ENCODE peak calls at places on chromosomes 3 and 15, in six cellular contexts. F is MM.1S, H is Karpas-422, B is aorta, O is neuronal stem cell, W is EL. D is an unnamed sample.

GRCh38 chr15:67085818-67086649 is 20.6 kb downstream of the SMAD3 start:
- DNase-seq in F (peak), H (no peak), B (peak), O (no peak), W (peak), D (peak)

GRCh38 chr3:165669502-165669901 is 167.7 kb downstream of the BCHE start:
- DNase-seq in F (no peak), H (no peak), B (no peak), O (no peak), W (peak), D (no peak)

GRCh38 chr15:25416693-25417092 is 22.1 kb downstream of the UBE3A start:
- DNase-seq in F (peak), H (no peak), B (no peak), O (peak), W (no peak), D (no peak)

GRCh38 chr3:180246688-180247195 is 210.0 kb upstream of the PEX5L start:
- DNase-seq in F (no peak), H (no peak), B (no peak), O (no peak), W (no peak), D (no peak)

GRCh38 chr15:43878466-43878865 is 51.7 kb downstream of the WDR76 start:
- DNase-seq in F (no peak), H (no peak), B (no peak), O (no peak), W (no peak), D (no peak)

GRCh38 chr3:61990618-61991017 is 382.7 kb downstream of the FEZF2 start:
- DNase-seq in F (no peak), H (no peak), B (no peak), O (peak), W (no peak), D (no peak)

GRCh38 chr3:53859178-53859577 is 12.8 kb downstream of the IL17RB start:
- DNase-seq in F (no peak), H (no peak), B (no peak), O (no peak), W (no peak), D (no peak)

GRCh38 chr3:132254076-132254755 is 63.0 kb upstream of the ACP3 start:
- DNase-seq in F (no peak), H (no peak), B (no peak), O (no peak), W (no peak), D (no peak)

GRCh38 chr3:133868166-133868565 is 27.5 kb downstream of the RAB6B start:
- DNase-seq in F (no peak), H (no peak), B (peak), O (no peak), W (no peak), D (no peak)

GRCh38 chr3:74067296-74067695 is 442.6 kb upstream of the PDZRN3 start:
- DNase-seq in F (peak), H (no peak), B (no peak), O (no peak), W (peak), D (no peak)

GRCh38 chr3:100782906-100783305 is 73.6 kb downstream of the TFG start:
- DNase-seq in F (no peak), H (no peak), B (no peak), O (no peak), W (peak), D (no peak)

GRCh38 chr3:197151562-197151961 is 121.9 kb upstream of the MELTF start:
- DNase-seq in F (no peak), H (peak), B (no peak), O (no peak), W (peak), D (no peak)

GRCh38 chr15:76339302-76340197 is 3.0 kb downstream of the ISL2 start:
- DNase-seq in F (no peak), H (peak), B (no peak), O (peak), W (peak), D (no peak)

GRCh38 chr3:37973250-37974054 is 17.1 kb upstream of the VILL start:
- DNase-seq in F (no peak), H (no peak), B (no peak), O (no peak), W (no peak), D (no peak)

GRCh38 chr3:24154003-24154695 is 209.1 kb downstream of the NR1D2 start:
- DNase-seq in F (no peak), H (no peak), B (no peak), O (no peak), W (no peak), D (no peak)

GRCh38 chr15:98421419-98422085 is 226.8 kb upstream of the IGF1R start:
- DNase-seq in F (peak), H (peak), B (peak), O (peak), W (peak), D (peak)

GRCh38 chr3:127669541-127670228 is 3.1 kb upstream of the ABTB1 start:
- DNase-seq in F (no peak), H (no peak), B (peak), O (no peak), W (no peak), D (no peak)

GRCh38 chr3:156803949-156804741 is 22.0 kb upstream of the LEKR1 start:
- DNase-seq in F (no peak), H (no peak), B (no peak), O (no peak), W (no peak), D (no peak)

GRCh38 chr15:28890711-28891495 is 5.1 kb downstream of the APBA2 start:
- DNase-seq in F (no peak), H (peak), B (peak), O (no peak), W (no peak), D (no peak)

GRCh38 chr3:115836944-115837343 is 213.6 kb downstream of the GAP43 start:
- DNase-seq in F (peak), H (peak), B (no peak), O (no peak), W (peak), D (no peak)

GRCh38 chr15:92631721-92632120 is 23.9 kb downstream of the FAM174B start:
- DNase-seq in F (no peak), H (peak), B (peak), O (no peak), W (no peak), D (no peak)

GRCh38 chr3:10334461-10334860 is 13.5 kb upstream of the SEC13 start:
- DNase-seq in F (no peak), H (peak), B (no peak), O (no peak), W (peak), D (no peak)

GRCh38 chr3:126852536-126852935 is 130.4 kb upstream of the PLXNA1 start:
- DNase-seq in F (no peak), H (no peak), B (no peak), O (no peak), W (no peak), D (no peak)

GRCh38 chr3:78941587-78941986 is 826.2 kb downstream of the ROBO1 start:
- DNase-seq in F (no peak), H (no peak), B (no peak), O (no peak), W (peak), D (no peak)

GRCh38 chr3:65729973-65730372 is 308.7 kb downstream of the MAGI1 start:
- DNase-seq in F (no peak), H (no peak), B (no peak), O (no peak), W (peak), D (no peak)

GRCh38 chr15:37891754-37892368 is 42.6 kb upstream of the TMCO5A start:
- DNase-seq in F (peak), H (peak), B (no peak), O (peak), W (peak), D (no peak)

GRCh38 chr3:156483426-156483825 is 71.5 kb downstream of the SSR3 start:
- DNase-seq in F (peak), H (no peak), B (no peak), O (no peak), W (peak), D (peak)

GRCh38 chr3:170753421-170754344 is 116.3 kb downstream of the RPL22L1 start:
- DNase-seq in F (no peak), H (no peak), B (no peak), O (no peak), W (peak), D (no peak)

GRCh38 chr15:91529534-91529933 is 324.0 kb upstream of the SLCO3A1 start:
- DNase-seq in F (no peak), H (no peak), B (no peak), O (no peak), W (no peak), D (no peak)

GRCh38 chr3:13890377-13891016 is 10.6 kb upstream of the WNT7A start:
- DNase-seq in F (no peak), H (no peak), B (no peak), O (no peak), W (no peak), D (no peak)

GRCh38 chr3:137509354-137510045 is 254.6 kb upstream of the SOX14 start:
- DNase-seq in F (no peak), H (no peak), B (no peak), O (peak), W (no peak), D (no peak)

GRCh38 chr3:11201246-11202024 is 47.1 kb downstream of the HRH1 start:
- DNase-seq in F (no peak), H (no peak), B (peak), O (no peak), W (peak), D (no peak)